ENCODE peak calls at places on chromosomes 3 and 15, in six cellular contexts. One of them, this sample, is unnamed. For H3K27me3, the result is how much of the 10 kb centered on the place peaks cover.

GRCh38 chr3:189392969-189393368 is 221.2 kb downstream of the TPRG1 start:
- DNase-seq in heart left ventricle: no peak
- DNase-seq in breast epithelium: no peak
- DNase-seq in pancreas: peak
- DNase-seq in foreskin keratinocyte: peak
- DNase-seq in IMR-90: no peak
- DNase-seq in this sample: no peak

GRCh38 chr3:28066020-28066419 is 175.4 kb upstream of the CMC1 start:
- DNase-seq in breast epithelium: no peak
- DNase-seq in IMR-90: no peak
- DNase-seq in pancreas: no peak
- DNase-seq in heart left ventricle: no peak
- DNase-seq in foreskin keratinocyte: no peak
- DNase-seq in this sample: no peak

GRCh38 chr3:30607032-30607833 is 832 bp downstream of the TGFBR2 start:
- DNase-seq in heart left ventricle: peak
- DNase-seq in breast epithelium: peak
- DNase-seq in IMR-90: no peak
- DNase-seq in foreskin keratinocyte: no peak
- DNase-seq in pancreas: peak
- DNase-seq in this sample: peak

GRCh38 chr3:11554236-11554610 is 89.5 kb downstream of the VGLL4 start:
- DNase-seq in pancreas: no peak
- DNase-seq in breast epithelium: no peak
- DNase-seq in heart left ventricle: no peak
- DNase-seq in IMR-90: no peak
- DNase-seq in foreskin keratinocyte: no peak
- DNase-seq in this sample: no peak

GRCh38 chr15:79209116-79209515 is 73.4 kb upstream of the ANKRD34C start:
- DNase-seq in heart left ventricle: no peak
- DNase-seq in breast epithelium: no peak
- DNase-seq in IMR-90: no peak
- DNase-seq in pancreas: no peak
- DNase-seq in foreskin keratinocyte: no peak
- DNase-seq in this sample: no peak

GRCh38 chr3:100234364-100234763 is 26.4 kb upstream of the TBC1D23 start:
- DNase-seq in IMR-90: no peak
- DNase-seq in heart left ventricle: no peak
- DNase-seq in foreskin keratinocyte: no peak
- DNase-seq in breast epithelium: no peak
- DNase-seq in pancreas: no peak
- DNase-seq in this sample: no peak

GRCh38 chr3:126917232-126917804 is 65.6 kb upstream of the PLXNA1 start:
- DNase-seq in heart left ventricle: no peak
- DNase-seq in breast epithelium: no peak
- DNase-seq in foreskin keratinocyte: no peak
- DNase-seq in pancreas: no peak
- DNase-seq in IMR-90: no peak
- DNase-seq in this sample: no peak

GRCh38 chr3:142211034-142211433 is 14.4 kb downstream of the GK5 start:
- DNase-seq in foreskin keratinocyte: no peak
- DNase-seq in pancreas: no peak
- DNase-seq in IMR-90: no peak
- DNase-seq in breast epithelium: no peak
- DNase-seq in heart left ventricle: no peak
- DNase-seq in this sample: no peak

GRCh38 chr3:38580450-38581382 is 68.8 kb downstream of the SCN5A start:
- DNase-seq in pancreas: no peak
- DNase-seq in foreskin keratinocyte: no peak
- DNase-seq in IMR-90: no peak
- DNase-seq in heart left ventricle: peak
- DNase-seq in breast epithelium: no peak
- DNase-seq in this sample: no peak

GRCh38 chr3:103499967-103500366 is 1065.2 kb downstream of the ZPLD1 start:
- DNase-seq in foreskin keratinocyte: no peak
- DNase-seq in IMR-90: no peak
- DNase-seq in heart left ventricle: no peak
- DNase-seq in pancreas: no peak
- DNase-seq in breast epithelium: no peak
- DNase-seq in this sample: no peak

GRCh38 chr3:123075359-123075758 is 8.5 kb downstream of the PDIA5 start:
- DNase-seq in IMR-90: no peak
- DNase-seq in breast epithelium: no peak
- DNase-seq in heart left ventricle: no peak
- DNase-seq in pancreas: no peak
- DNase-seq in foreskin keratinocyte: no peak
- DNase-seq in this sample: no peak

GRCh38 chr15:27865323-27865922 is 233.7 kb downstream of the OCA2 start:
- DNase-seq in heart left ventricle: no peak
- DNase-seq in foreskin keratinocyte: no peak
- DNase-seq in breast epithelium: no peak
- DNase-seq in IMR-90: no peak
- DNase-seq in pancreas: no peak
- DNase-seq in this sample: no peak

GRCh38 chr15:67101981-67102929 is 36.9 kb downstream of the SMAD3 start:
- DNase-seq in IMR-90: peak
- DNase-seq in breast epithelium: no peak
- DNase-seq in pancreas: no peak
- DNase-seq in heart left ventricle: no peak
- DNase-seq in foreskin keratinocyte: peak
- DNase-seq in this sample: no peak

GRCh38 chr3:21273256-21273999 is 477.6 kb downstream of the ZNF385D start:
- DNase-seq in foreskin keratinocyte: no peak
- DNase-seq in breast epithelium: no peak
- DNase-seq in IMR-90: peak
- DNase-seq in pancreas: no peak
- DNase-seq in heart left ventricle: no peak
- DNase-seq in this sample: no peak

GRCh38 chr15:95770191-95770590 is 560.3 kb upstream of the NR2F2 start:
- DNase-seq in breast epithelium: no peak
- DNase-seq in pancreas: no peak
- DNase-seq in IMR-90: peak
- DNase-seq in foreskin keratinocyte: peak
- DNase-seq in heart left ventricle: no peak
- DNase-seq in this sample: no peak

GRCh38 chr3:45486926-45487325 is 98.5 kb downstream of the LARS2 start:
- DNase-seq in foreskin keratinocyte: no peak
- DNase-seq in IMR-90: no peak
- DNase-seq in breast epithelium: no peak
- DNase-seq in pancreas: no peak
- DNase-seq in heart left ventricle: no peak
- DNase-seq in this sample: no peak

GRCh38 chr3:194147679-194148078 is 11.7 kb downstream of the HES1 start:
- DNase-seq in breast epithelium: no peak
- DNase-seq in foreskin keratinocyte: no peak
- DNase-seq in pancreas: no peak
- DNase-seq in IMR-90: no peak
- DNase-seq in heart left ventricle: no peak
- DNase-seq in this sample: no peak

GRCh38 chr3:65170357-65171090 is 482.7 kb upstream of the ADAMTS9 start:
- DNase-seq in foreskin keratinocyte: peak
- DNase-seq in pancreas: peak
- DNase-seq in breast epithelium: peak
- DNase-seq in heart left ventricle: peak
- DNase-seq in IMR-90: peak
- DNase-seq in this sample: no peak

GRCh38 chr15:62790531-62790930 is 252.0 kb upstream of the TPM1 start:
- DNase-seq in heart left ventricle: no peak
- DNase-seq in foreskin keratinocyte: no peak
- DNase-seq in breast epithelium: no peak
- DNase-seq in IMR-90: no peak
- DNase-seq in pancreas: no peak
- DNase-seq in this sample: no peak

GRCh38 chr15:56600380-56600779 is 132.9 kb downstream of the ZNF280D start:
- DNase-seq in foreskin keratinocyte: no peak
- DNase-seq in IMR-90: no peak
- DNase-seq in pancreas: no peak
- DNase-seq in breast epithelium: no peak
- DNase-seq in heart left ventricle: no peak
- DNase-seq in this sample: no peak

GRCh38 chr3:29317659-29318173 is 36.8 kb downstream of the RBMS3 start:
- DNase-seq in pancreas: no peak
- DNase-seq in heart left ventricle: no peak
- DNase-seq in IMR-90: no peak
- DNase-seq in foreskin keratinocyte: no peak
- DNase-seq in breast epithelium: no peak
- DNase-seq in this sample: no peak

GRCh38 chr3:2375371-2375770 is 276.7 kb downstream of the CNTN4 start:
- DNase-seq in breast epithelium: no peak
- DNase-seq in pancreas: no peak
- DNase-seq in IMR-90: no peak
- DNase-seq in heart left ventricle: no peak
- DNase-seq in foreskin keratinocyte: no peak
- DNase-seq in this sample: no peak

GRCh38 chr15:74825895-74826294 is 532 bp upstream of the CPLX3 start:
- DNase-seq in breast epithelium: no peak
- DNase-seq in pancreas: no peak
- DNase-seq in foreskin keratinocyte: no peak
- DNase-seq in heart left ventricle: no peak
- DNase-seq in IMR-90: no peak
- DNase-seq in this sample: no peak
- H3K27me3 ChIP-seq in breast epithelium: under half
- H3K27me3 ChIP-seq in pancreas: under half
- H3K27me3 ChIP-seq in foreskin keratinocyte: half or more
- H3K27me3 ChIP-seq in heart left ventricle: under half
- H3K27me3 ChIP-seq in IMR-90: half or more
- H3K27me3 ChIP-seq in this sample: half or more

DNA sequence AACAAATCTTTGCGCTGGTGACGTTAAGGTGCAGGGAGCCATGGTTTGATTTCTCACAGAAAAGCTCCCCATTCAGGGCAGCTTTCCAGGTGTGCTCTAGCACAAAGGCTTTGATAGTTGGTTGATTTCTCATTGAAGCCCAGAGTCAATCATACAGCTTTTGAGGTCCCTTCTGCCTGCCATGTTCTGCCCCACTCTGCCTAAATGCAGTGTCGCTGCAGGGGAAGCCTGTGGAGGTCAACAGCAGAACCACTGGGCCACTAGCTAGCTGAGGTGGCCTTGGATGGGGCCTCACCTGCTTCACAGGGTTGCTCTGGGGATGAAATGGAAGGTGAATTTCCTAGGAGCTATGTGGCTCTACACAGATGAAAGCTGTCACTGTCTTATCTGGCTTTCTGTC is 278.3 kb downstream of the TLE3 start:
- DNase-seq in foreskin keratinocyte: no peak
- DNase-seq in breast epithelium: no peak
- DNase-seq in IMR-90: no peak
- DNase-seq in heart left ventricle: no peak
- DNase-seq in pancreas: no peak
- DNase-seq in this sample: no peak
- H3K27me3 ChIP-seq in foreskin keratinocyte: half or more
- H3K27me3 ChIP-seq in breast epithelium: under half
- H3K27me3 ChIP-seq in IMR-90: half or more
- H3K27me3 ChIP-seq in heart left ventricle: under half
- H3K27me3 ChIP-seq in pancreas: under half
- H3K27me3 ChIP-seq in this sample: under half

DNA sequence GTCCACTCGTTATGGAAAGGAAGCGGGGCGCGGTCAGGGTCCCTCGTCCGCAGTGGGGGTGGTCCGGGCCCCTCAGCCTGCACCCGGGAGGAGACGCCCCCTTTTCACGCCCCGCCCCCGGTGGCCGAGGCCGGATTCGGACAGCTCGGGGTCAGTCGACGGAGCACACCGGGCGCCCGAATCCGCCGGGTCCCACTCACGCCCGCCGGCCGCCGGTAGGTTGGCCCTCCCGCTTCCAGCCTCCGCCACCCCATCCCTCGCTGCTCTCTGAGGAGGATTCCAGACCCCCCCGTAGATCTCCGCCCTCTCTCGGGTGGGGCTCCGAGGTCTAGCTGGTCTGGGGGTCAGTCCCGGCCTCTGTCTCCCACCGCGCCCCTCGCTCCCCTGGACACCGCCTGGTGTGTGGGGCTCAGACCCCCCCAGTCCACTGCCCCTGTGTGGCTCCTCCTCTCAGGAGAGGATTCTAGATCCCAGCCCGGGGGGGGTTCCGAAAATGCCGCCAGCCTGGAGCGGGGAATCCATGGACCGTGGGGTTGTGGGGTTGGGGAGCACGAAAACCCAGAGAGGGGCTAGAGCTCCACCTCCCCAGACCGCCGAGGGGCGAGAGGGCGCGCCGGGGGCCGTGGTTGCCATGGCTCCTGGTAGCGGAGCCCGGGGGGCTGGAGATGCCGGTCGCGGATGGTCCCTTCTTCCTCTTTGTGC is 742 bp downstream of the CHL1 start:
- DNase-seq in breast epithelium: peak
- DNase-seq in foreskin keratinocyte: no peak
- DNase-seq in heart left ventricle: no peak
- DNase-seq in IMR-90: no peak
- DNase-seq in pancreas: peak
- DNase-seq in this sample: no peak
- H3K27me3 ChIP-seq in breast epithelium: under half
- H3K27me3 ChIP-seq in foreskin keratinocyte: half or more
- H3K27me3 ChIP-seq in heart left ventricle: half or more
- H3K27me3 ChIP-seq in IMR-90: under half
- H3K27me3 ChIP-seq in pancreas: under half
- H3K27me3 ChIP-seq in this sample: under half

DNA sequence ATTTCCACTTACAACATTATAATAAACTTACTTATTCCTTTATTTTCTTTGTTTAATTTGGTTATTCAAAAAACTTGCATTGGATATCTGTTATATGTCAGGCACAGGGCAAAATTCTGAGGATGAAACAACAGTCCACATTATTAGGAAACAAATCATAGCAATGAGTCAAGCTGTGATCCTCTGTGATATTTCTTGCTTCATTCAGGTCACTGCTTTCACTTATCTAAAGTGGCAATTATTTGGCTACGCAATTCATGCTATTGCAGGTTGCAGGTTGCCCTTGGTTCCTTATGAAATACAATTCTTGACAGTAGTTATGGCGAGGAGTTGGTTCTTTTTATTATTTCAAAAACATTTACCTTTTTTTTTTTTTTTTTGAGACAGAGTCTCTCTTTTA is 66.4 kb upstream of the CNTN6 start:
- DNase-seq in heart left ventricle: no peak
- DNase-seq in foreskin keratinocyte: no peak
- DNase-seq in pancreas: no peak
- DNase-seq in IMR-90: no peak
- DNase-seq in breast epithelium: no peak
- DNase-seq in this sample: no peak
- H3K27me3 ChIP-seq in heart left ventricle: under half
- H3K27me3 ChIP-seq in foreskin keratinocyte: under half
- H3K27me3 ChIP-seq in pancreas: under half
- H3K27me3 ChIP-seq in IMR-90: under half
- H3K27me3 ChIP-seq in breast epithelium: under half
- H3K27me3 ChIP-seq in this sample: under half

DNA sequence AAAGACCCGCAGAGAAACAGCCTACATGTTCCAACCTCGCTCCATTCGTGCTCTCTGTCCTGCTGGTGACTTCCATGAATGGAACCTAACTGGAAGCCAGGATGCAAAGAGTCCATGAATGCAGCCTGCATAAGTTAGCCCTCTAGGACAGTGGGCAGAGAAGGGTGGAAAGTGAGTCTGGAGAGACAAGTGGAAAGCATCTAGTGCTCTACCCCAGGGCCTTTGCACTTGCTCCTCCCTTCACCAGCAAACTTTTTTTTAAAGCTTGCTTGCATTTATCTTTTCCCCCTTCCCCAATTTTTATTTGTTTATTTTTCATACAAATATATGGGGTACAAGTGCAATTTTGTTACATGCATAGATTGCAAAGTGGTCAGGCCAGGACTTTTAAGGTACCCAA is 7.9 kb upstream of the CYP1A1 start:
- DNase-seq in foreskin keratinocyte: no peak
- DNase-seq in pancreas: no peak
- DNase-seq in IMR-90: no peak
- DNase-seq in heart left ventricle: no peak
- DNase-seq in breast epithelium: no peak
- DNase-seq in this sample: no peak
- H3K27me3 ChIP-seq in foreskin keratinocyte: under half
- H3K27me3 ChIP-seq in pancreas: under half
- H3K27me3 ChIP-seq in IMR-90: half or more
- H3K27me3 ChIP-seq in heart left ventricle: under half
- H3K27me3 ChIP-seq in breast epithelium: under half
- H3K27me3 ChIP-seq in this sample: under half

GRCh38 chr15:57706405-57707209 is at the start of gene POLR2M:
- DNase-seq in heart left ventricle: peak
- DNase-seq in foreskin keratinocyte: peak
- DNase-seq in pancreas: peak
- DNase-seq in IMR-90: peak
- DNase-seq in breast epithelium: peak
- DNase-seq in this sample: peak
- H3K27me3 ChIP-seq in heart left ventricle: under half
- H3K27me3 ChIP-seq in foreskin keratinocyte: under half
- H3K27me3 ChIP-seq in pancreas: under half
- H3K27me3 ChIP-seq in IMR-90: under half
- H3K27me3 ChIP-seq in breast epithelium: under half
- H3K27me3 ChIP-seq in this sample: under half